ENCODE peak calls at places on chromosomes 11 and 22, in four cellular contexts. D is CD4-positive, alpha-beta memory T cell; N is PC-9; S is aorta. U is an unnamed sample.

GRCh38 chr11:7524831-7525230 is 11.0 kb downstream of the PPFIBP2 start:
- DNase-seq in D (no peak), S (no peak), N (no peak), U (no peak)

GRCh38 chr22:35258144-35258988 is 1.1 kb downstream of the HMGXB4 start:
- DNase-seq in S (no peak), D (no peak), N (no peak), U (peak; percentile 16)

GRCh38 chr11:104594228-104594958 is 303.9 kb downstream of the CASP12 start:
- DNase-seq in N (no peak), S (no peak), D (no peak), U (no peak)

GRCh38 chr11:102807921-102808320 is 10.0 kb upstream of the MMP1 start:
- DNase-seq in N (peak; percentile 52), S (no peak), D (no peak), U (no peak)

GRCh38 chr11:64566915-64567882 is 23.8 kb upstream of the SLC22A12 start:
- DNase-seq in S (peak; percentile 48), N (peak; percentile 19), D (no peak), U (no peak)

GRCh38 chr11:16081756-16082531 is 274.4 kb downstream of the SOX6 start:
- DNase-seq in S (no peak), D (no peak), N (no peak), U (no peak)

GRCh38 chr11:121372671-121373429 is 79.3 kb upstream of the SORL1 start:
- DNase-seq in D (peak; percentile 32), S (no peak), N (no peak), U (no peak)

GRCh38 chr11:123458501-123458900 is 28.4 kb downstream of the GRAMD1B start:
- DNase-seq in S (no peak), N (no peak), D (no peak), U (no peak)

GRCh38 chr11:6925636-6926207 is 504 bp upstream of the ZNF215 start:
- DNase-seq in S (no peak), N (peak; percentile 2), D (no peak), U (no peak)

DNA sequence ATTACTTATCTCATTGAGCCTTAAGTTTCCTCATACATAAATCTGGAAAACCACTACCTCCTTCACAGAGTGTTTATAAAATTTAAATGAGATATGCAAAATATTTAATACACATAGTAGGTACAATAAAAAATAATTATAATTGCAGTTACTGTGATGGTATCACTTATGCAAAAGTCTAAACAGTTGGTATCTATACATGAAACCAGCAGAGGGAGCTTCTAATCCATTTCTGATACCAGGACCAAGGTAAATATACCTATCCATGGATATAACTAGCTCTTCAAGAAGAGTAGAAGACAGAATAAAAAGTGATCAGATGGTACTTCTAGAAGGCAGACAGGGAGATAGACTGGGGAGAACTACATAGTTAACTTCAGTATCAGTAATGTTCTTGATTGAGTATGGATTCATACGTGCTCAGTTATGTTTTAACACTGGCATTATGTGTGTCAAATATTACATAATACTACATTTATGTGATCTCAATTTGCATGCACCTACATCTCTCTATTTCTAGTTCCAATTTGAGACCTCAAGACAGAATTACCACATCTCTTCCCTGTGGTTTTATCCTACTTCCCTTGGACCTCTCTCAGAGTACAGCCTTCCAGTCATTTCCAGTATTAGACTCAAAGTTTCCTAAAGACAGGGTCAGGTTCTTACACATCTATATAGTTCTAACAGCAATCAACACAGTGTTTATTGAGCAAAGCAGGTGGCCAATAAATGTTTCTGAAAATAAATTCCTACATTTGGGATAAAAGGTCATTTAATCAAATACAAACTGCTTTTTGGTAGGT is 13.7 kb upstream of the TSG101 start:
- DNase-seq in D (peak; percentile 46), S (no peak), N (no peak), U (no peak)
- H3K36me3 ChIP-seq in D (no peaks in the 10 kb centered on the region), S (peaks cover 5% of the 10 kb centered on the region), N (peaks cover 4% of the 10 kb centered on the region), U (no peaks in the 10 kb centered on the region)

GRCh38 chr22:38228326-38228872 is 26.6 kb downstream of the MAFF start:
- DNase-seq in D (no peak), N (no peak), S (no peak), U (no peak)

GRCh38 chr22:38230108-38230825 is 28.5 kb downstream of the MAFF start:
- DNase-seq in S (no peak), D (peak; percentile 53), N (no peak), U (peak; percentile 81)

GRCh38 chr22:38228873-38229740 is 27.3 kb downstream of the MAFF start:
- DNase-seq in S (peak; percentile 77), N (peak; percentile 79), D (no peak), U (peak; percentile 76)

GRCh38 chr22:38223289-38223960 is 21.6 kb downstream of the MAFF start:
- DNase-seq in D (no peak), S (no peak), N (no peak), U (no peak)

DNA sequence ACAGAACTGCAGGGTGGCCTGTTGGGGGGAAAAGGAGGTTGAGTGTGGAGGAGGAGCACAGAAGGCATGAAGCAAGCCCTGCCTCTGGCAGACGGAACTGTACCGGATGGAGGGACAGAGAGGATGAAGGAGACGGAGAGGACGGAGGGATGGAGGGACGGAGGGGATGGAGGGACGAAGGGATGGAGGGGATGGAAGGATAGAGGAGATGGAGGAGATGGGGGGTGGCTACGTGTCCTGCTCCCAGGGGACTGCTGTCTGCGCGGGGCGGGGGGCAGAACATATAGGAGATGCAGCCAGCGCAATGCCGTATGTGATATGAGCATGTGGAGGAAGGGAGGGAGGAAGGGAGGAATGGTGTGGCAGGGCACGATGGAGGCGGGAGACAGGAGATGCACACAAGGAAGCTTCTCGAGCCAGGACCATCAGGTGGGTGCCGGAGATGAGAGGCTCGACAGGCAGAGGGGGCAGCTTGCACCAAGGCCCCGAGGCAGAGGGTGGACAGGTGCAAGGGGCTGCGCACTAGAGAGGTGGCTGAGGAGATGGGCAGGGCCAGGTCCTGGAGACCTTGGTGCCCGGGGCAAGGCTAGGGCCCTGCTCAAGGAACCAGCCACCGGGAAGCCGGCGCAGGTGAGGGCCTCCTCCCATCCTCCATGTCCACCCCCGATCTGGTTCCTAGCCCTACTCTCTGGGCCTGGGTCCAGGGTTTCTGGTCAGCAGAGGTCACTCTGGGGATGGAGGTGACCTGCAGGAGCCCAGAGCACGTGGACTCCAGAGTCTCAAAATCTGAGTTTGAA is 25.3 kb downstream of the MAFF start:
- DNase-seq in N (no peak), S (no peak), D (no peak), U (no peak)
- H3K27ac ChIP-seq in N (no peak overlapping the region), S (no peak overlapping the region), D (no peak overlapping the region), U (no peak overlapping the region)

GRCh38 chr11:92268546-92268945 is 43.9 kb downstream of the FAT3 start:
- DNase-seq in N (no peak), S (no peak), D (no peak), U (no peak)

GRCh38 chr11:92269021-92269420 is 44.4 kb downstream of the FAT3 start:
- DNase-seq in S (no peak), D (no peak), N (peak; percentile 37), U (no peak)

GRCh38 chr11:92267968-92268367 is 43.4 kb downstream of the FAT3 start:
- DNase-seq in D (no peak), S (no peak), N (no peak), U (no peak)

GRCh38 chr11:92272651-92273050 is 48.0 kb downstream of the FAT3 start:
- DNase-seq in N (no peak), S (no peak), D (no peak), U (no peak)

DNA sequence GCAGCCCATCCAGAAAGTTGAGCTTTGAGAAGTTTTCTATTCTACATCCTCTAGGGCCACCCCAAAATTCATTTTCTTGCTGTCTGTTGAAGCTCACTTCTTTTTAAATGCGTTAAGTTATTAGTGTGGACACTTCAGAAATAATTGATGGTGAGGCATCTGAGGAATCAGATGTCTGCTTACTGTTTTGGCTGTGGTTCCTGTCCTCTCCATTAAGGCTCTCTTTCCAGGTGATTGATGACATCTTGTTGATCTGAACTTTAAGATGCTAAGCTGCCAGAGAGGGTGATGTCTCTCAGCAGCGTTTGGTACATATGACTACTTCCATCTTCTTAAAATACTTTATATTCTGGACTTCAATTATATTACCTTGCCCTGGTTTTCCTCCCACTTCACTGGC is 45.2 kb downstream of the FAT3 start:
- DNase-seq in N (no peak), S (no peak), D (no peak), U (no peak)
- H3K4me1 ChIP-seq in N (peaks cover 32% of the 10 kb centered on the region), S (no peaks in the 10 kb centered on the region), D (no peaks in the 10 kb centered on the region), U (no peaks in the 10 kb centered on the region)

GRCh38 chr11:65641233-65642013 is 3.5 kb downstream of the SIPA1 start:
- DNase-seq in D (no peak), S (no peak), N (no peak), U (no peak)
- H3K36me3 ChIP-seq in D (peaks cover 45% of the 10 kb centered on the region), S (no peaks in the 10 kb centered on the region), N (peaks cover 3% of the 10 kb centered on the region), U (peaks cover 1% of the 10 kb centered on the region)

GRCh38 chr22:21818487-21819182 is 48.8 kb downstream of the MAPK1 start:
- DNase-seq in D (no peak), N (no peak), S (no peak), U (no peak)
- H3K27ac ChIP-seq in D (peak overlapping the region; percentile 85), N (no peak overlapping the region), S (no peak overlapping the region), U (no peak overlapping the region)

DNA sequence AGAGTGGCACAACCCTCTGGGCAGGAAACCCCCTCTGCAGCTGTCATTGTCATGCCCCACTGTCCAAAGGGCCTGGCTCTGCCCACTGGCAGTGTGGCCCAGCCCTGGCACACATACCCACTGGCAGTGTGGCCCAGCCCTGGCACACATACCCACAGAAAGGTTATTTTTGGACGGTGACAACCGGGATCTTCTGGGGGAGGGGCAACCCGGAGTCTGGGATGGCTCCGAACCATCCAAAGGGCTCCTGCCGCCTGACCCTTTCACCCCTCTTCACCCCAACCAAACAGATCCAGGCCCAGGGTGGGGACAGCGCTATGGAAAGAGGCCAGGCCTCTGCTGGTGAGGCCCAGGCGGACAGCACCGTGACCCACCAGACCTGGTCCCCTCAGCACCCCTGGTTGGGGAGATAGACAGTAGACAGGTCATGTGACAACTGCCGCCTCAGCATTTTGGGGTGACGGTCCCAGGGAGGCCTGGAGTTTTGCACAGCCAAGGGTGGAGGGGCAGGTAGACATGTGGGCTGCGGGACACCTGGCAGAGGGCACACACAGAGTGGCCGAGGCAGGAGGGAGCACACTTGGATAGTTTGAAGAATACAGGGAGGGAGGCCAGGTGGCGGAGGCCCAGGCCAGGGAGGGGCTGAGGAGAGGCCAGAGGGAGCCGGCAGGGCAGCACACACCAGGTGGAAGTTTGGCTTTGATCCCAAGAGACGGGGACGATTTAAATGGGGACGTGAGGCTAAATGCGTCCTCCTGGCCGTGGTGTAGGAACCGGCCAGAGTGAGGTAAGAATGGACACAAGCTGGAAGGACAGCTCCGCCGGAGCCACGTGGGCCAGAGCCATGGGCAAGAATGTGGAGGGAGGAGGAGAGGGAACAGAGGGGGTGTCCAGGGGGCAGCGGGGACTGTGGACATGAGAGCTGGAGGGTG is 2.9 kb downstream of the MAPK12 start:
- DNase-seq in D (no peak), N (no peak), S (no peak), U (no peak)
- H3K4me1 ChIP-seq in D (peaks cover 4% of the 10 kb centered on the region), N (peaks cover 30% of the 10 kb centered on the region), S (no peaks in the 10 kb centered on the region), U (peaks cover 4% of the 10 kb centered on the region)

GRCh38 chr11:94150056-94150455 is 21.4 kb downstream of the PANX1 start:
- DNase-seq in D (no peak), S (no peak), N (no peak), U (no peak)
- H3K36me3 ChIP-seq in D (peaks cover 7% of the 10 kb centered on the region), S (no peaks in the 10 kb centered on the region), N (no peaks in the 10 kb centered on the region), U (no peaks in the 10 kb centered on the region)

GRCh38 chr11:82906236-82906635 is 4.7 kb downstream of the DDIAS start:
- DNase-seq in S (no peak), D (peak; percentile 45), N (no peak), U (no peak)
- H3K27ac ChIP-seq in S (no peak overlapping the region), D (no peak overlapping the region), N (no peak overlapping the region), U (no peak overlapping the region)

GRCh38 chr11:12786891-12787290 is 112.7 kb downstream of the TEAD1 start:
- DNase-seq in D (no peak), S (no peak), N (no peak), U (no peak)
- H3K4me1 ChIP-seq in D (no peaks in the 10 kb centered on the region), S (no peaks in the 10 kb centered on the region), N (peaks cover 3% of the 10 kb centered on the region), U (no peaks in the 10 kb centered on the region)